ENCODE peak calls at places on chromosome 18, in six cellular contexts. O is LNCaP clone FGC, S is AG04450, X is fibroblast of pulmonary artery, T is tibial nerve, Y is endothelial cell of umbilical vein. C is an unnamed sample.

GRCh38 chr18:2958819-2959298 is 54.1 kb downstream of the LPIN2 start:
- DNase-seq in O (no peak), X (peak; percentile 78), Y (no peak), S (no peak), T (no peak), C (peak; percentile 83)

GRCh38 chr18:75500510-75500909 is 73.0 kb upstream of the SMIM21 start:
- DNase-seq in T (no peak), Y (no peak), O (no peak), S (peak; percentile 47), X (no peak), C (no peak)

GRCh38 chr18:76131738-76132137 is 363.3 kb downstream of the ZNF516 start:
- DNase-seq in X (no peak), Y (no peak), O (no peak), T (no peak), S (no peak), C (no peak)

GRCh38 chr18:28108254-28108653 is 68.7 kb downstream of the CDH2 start:
- DNase-seq in X (no peak), S (no peak), O (no peak), Y (no peak), T (no peak), C (no peak)

GRCh38 chr18:57286949-57287348 is 65.4 kb upstream of the ST8SIA3 start:
- DNase-seq in S (no peak), X (no peak), O (no peak), Y (no peak), T (no peak), C (no peak)

GRCh38 chr18:22846088-22846683 is 86.9 kb upstream of the RBBP8 start:
- DNase-seq in S (no peak), T (no peak), X (peak; percentile 50), Y (peak; percentile 22), O (no peak), C (peak; percentile 55)

GRCh38 chr18:55404811-55405654 is 183.0 kb downstream of the TCF4 start:
- DNase-seq in Y (no peak), T (no peak), X (peak; percentile 83), S (no peak), O (no peak), C (peak; percentile 57)

GRCh38 chr18:9506046-9506792 is 30.9 kb downstream of the RALBP1 start:
- DNase-seq in O (peak; percentile 52), S (no peak), Y (no peak), X (peak; percentile 19), T (no peak), C (peak; percentile 32)

GRCh38 chr18:38575648-38576047 is 1010.0 kb upstream of the CELF4 start:
- DNase-seq in Y (no peak), S (no peak), X (no peak), O (no peak), T (no peak), C (no peak)

GRCh38 chr18:53567935-53568574 is 656.4 kb downstream of the MBD2 start:
- DNase-seq in Y (peak; percentile 29), S (no peak), X (peak; percentile 57), T (peak; percentile 30), O (peak; percentile 1), C (peak; percentile 54)

GRCh38 chr18:24741961-24742738 is 281.7 kb downstream of the HRH4 start:
- DNase-seq in Y (no peak), X (no peak), T (no peak), S (no peak), O (no peak), C (peak; percentile 34)

GRCh38 chr18:9113468-9114149 is 11.1 kb downstream of the NDUFV2 start:
- DNase-seq in Y (no peak), X (no peak), T (no peak), O (no peak), S (no peak), C (no peak)

GRCh38 chr18:56982756-56983155 is 164.1 kb upstream of the BOD1L2 start:
- DNase-seq in Y (no peak), S (no peak), T (no peak), O (no peak), X (no peak), C (no peak)

GRCh38 chr18:4256786-4257417 is 198.2 kb downstream of the DLGAP1 start:
- DNase-seq in X (no peak), T (no peak), Y (no peak), O (no peak), S (no peak), C (no peak)

GRCh38 chr18:76522104-76522503 is 27.1 kb upstream of the ZNF516 start:
- DNase-seq in S (no peak), T (no peak), O (no peak), Y (no peak), X (peak; percentile 7), C (no peak)

GRCh38 chr18:12288406-12288762 is 19.7 kb upstream of the TUBB6 start:
- DNase-seq in T (no peak), Y (no peak), O (no peak), X (no peak), S (no peak), C (no peak)

GRCh38 chr18:12287131-12287681 is 20.8 kb upstream of the TUBB6 start:
- DNase-seq in Y (no peak), X (no peak), O (no peak), S (no peak), T (no peak), C (no peak)

GRCh38 chr18:12290086-12290485 is 18.0 kb upstream of the TUBB6 start:
- DNase-seq in O (no peak), X (no peak), T (no peak), S (no peak), Y (no peak), C (no peak)

GRCh38 chr18:12291161-12291560 is 16.9 kb upstream of the TUBB6 start:
- DNase-seq in O (no peak), S (no peak), Y (no peak), T (no peak), X (no peak), C (no peak)

GRCh38 chr18:12287684-12288405 is 20.2 kb upstream of the TUBB6 start:
- DNase-seq in Y (peak; percentile 23), O (no peak), X (peak; percentile 85), T (peak; percentile 72), S (peak; percentile 85), C (peak; percentile 81)
- TF ChIP-seq CTCF in Y (no peak), O (no peak), X (no peak), T (no peak), S (peak; percentile 7), C (no peak)

GRCh38 chr18:65435529-65435928 is 315.3 kb upstream of the CDH7 start:
- DNase-seq in S (no peak), T (no peak), X (no peak), Y (no peak), O (no peak), C (no peak)

GRCh38 chr18:65439184-65439583 is 311.6 kb upstream of the CDH7 start:
- DNase-seq in Y (no peak), X (no peak), T (no peak), S (no peak), O (no peak), C (no peak)

DNA sequence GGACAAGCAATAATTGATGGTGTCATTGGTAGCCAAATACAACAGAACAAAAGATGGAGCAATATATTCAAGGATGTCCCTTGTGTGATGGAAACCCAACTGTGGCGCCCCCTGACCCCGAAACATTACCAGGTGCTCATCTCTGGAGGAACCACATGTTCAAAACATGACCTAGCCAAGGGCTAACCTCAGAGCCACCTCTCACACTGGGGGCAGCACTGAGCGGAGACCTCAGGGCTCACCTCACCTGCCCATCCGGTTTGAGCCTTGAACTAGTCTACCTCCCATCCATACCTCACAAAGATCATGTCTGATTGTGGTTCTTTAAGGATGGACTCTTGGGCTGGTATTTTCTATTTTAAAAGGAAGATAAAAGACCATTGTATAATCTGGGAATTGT is 314.4 kb upstream of the CDH7 start:
- DNase-seq in S (no peak), T (no peak), X (no peak), O (no peak), Y (no peak), C (no peak)
- TF ChIP-seq CTCF in S (no peak), T (no peak), X (no peak), O (no peak), Y (no peak), C (no peak)

GRCh38 chr18:7415081-7415894 is 151.8 kb upstream of the PTPRM start:
- DNase-seq in T (peak; percentile 46), X (peak; percentile 22), O (no peak), S (no peak), Y (peak; percentile 13), C (no peak)

GRCh38 chr18:7413906-7414305 is 153.2 kb upstream of the PTPRM start:
- DNase-seq in T (no peak), S (no peak), O (no peak), X (no peak), Y (no peak), C (no peak)

GRCh38 chr18:7414459-7414858 is 152.7 kb upstream of the PTPRM start:
- DNase-seq in Y (no peak), X (peak; percentile 26), S (no peak), O (no peak), T (peak; percentile 49), C (peak; percentile 76)

GRCh38 chr18:7417742-7418141 is 149.4 kb upstream of the PTPRM start:
- DNase-seq in X (peak; percentile 18), T (no peak), O (no peak), Y (no peak), S (no peak), C (peak; percentile 22)
- TF ChIP-seq CTCF in X (no peak), T (no peak), O (no peak), Y (no peak), S (no peak), C (no peak)

GRCh38 chr18:8045890-8046289 is 478.8 kb downstream of the PTPRM start:
- DNase-seq in X (no peak), S (no peak), Y (no peak), O (no peak), T (no peak), C (peak; percentile 12)

GRCh38 chr18:8041526-8042111 is 474.5 kb downstream of the PTPRM start:
- DNase-seq in Y (no peak), X (no peak), T (no peak), S (no peak), O (no peak), C (no peak)

GRCh38 chr18:8045160-8045885 is 478.2 kb downstream of the PTPRM start:
- DNase-seq in Y (no peak), O (no peak), T (no peak), X (peak; percentile 25), S (no peak), C (no peak)

GRCh38 chr18:8046421-8046820 is 479.3 kb downstream of the PTPRM start:
- DNase-seq in Y (no peak), O (no peak), T (no peak), S (no peak), X (no peak), C (no peak)

GRCh38 chr18:8044004-8044403 is 476.9 kb downstream of the PTPRM start:
- DNase-seq in O (no peak), T (no peak), Y (no peak), S (no peak), X (no peak), C (no peak)
- TF ChIP-seq CTCF in O (no peak), T (no peak), Y (no peak), S (no peak), X (no peak), C (no peak)

C was measured in cardiac fibroblast.